ENCODE peak calls at places on chromosomes 11 and 22, in five cellular contexts. W is HFF-Myc, M is GM10248, I is BJ, K is IMR-90. P is an unnamed sample.

GRCh38 chr11:128532571-128533091 is 54.7 kb downstream of the ETS1 start:
- DNase-seq in I (no peak), M (no peak), W (no peak), K (no peak), P (no peak)

GRCh38 chr11:84901986-84902385 is 725.2 kb downstream of the DLG2 start:
- DNase-seq in I (peak), W (no peak), K (peak), M (no peak), P (no peak)

GRCh38 chr22:37363593-37363992 is 63.7 kb downstream of the ELFN2 start:
- DNase-seq in K (no peak), W (no peak), M (no peak), I (no peak), P (no peak)

GRCh38 chr22:37138879-37139561 is 10.7 kb downstream of the IL2RB start:
- DNase-seq in I (no peak), W (no peak), M (no peak), K (no peak), P (no peak)

GRCh38 chr11:315051-315481 is 1.2 kb downstream of the IFITM1 start:
- DNase-seq in I (no peak), W (no peak), K (no peak), M (no peak), P (no peak)

GRCh38 chr11:130180491-130180890 is 20.9 kb downstream of the ST14 start:
- DNase-seq in W (no peak), M (peak), K (peak), I (no peak), P (no peak)

GRCh38 chr11:2777396-2777795 is 77.6 kb upstream of the KCNQ1OT1 start:
- DNase-seq in W (no peak), K (peak), M (no peak), I (no peak), P (no peak)

GRCh38 chr22:36467042-36467810 is 14.2 kb downstream of the TXN2 start:
- DNase-seq in I (no peak), K (peak), W (no peak), M (no peak), P (no peak)

GRCh38 chr11:62142921-62143320 is 19.1 kb downstream of the INCENP start:
- DNase-seq in W (no peak), K (no peak), M (no peak), I (no peak), P (no peak)

GRCh38 chr22:23115369-23115768 is 26.4 kb downstream of the RSPH14 start:
- DNase-seq in M (no peak), I (no peak), K (no peak), W (no peak), P (no peak)

GRCh38 chr11:68505596-68505995 is 45.0 kb downstream of the PPP6R3 start:
- DNase-seq in I (no peak), W (no peak), K (peak), M (no peak), P (no peak)

GRCh38 chr11:77471520-77472234 is 2.2 kb downstream of the PAK1 start:
- DNase-seq in I (no peak), K (no peak), M (no peak), W (no peak), P (peak)

GRCh38 chr11:128914216-128915147 is 23.3 kb downstream of the KCNJ5 start:
- DNase-seq in K (no peak), M (no peak), W (no peak), I (no peak), P (no peak)

GRCh38 chr11:69463181-69463891 is 18.1 kb upstream of the LINC01488 start:
- DNase-seq in M (no peak), I (no peak), K (peak), W (peak), P (no peak)

GRCh38 chr11:28017816-28018215 is 90.1 kb downstream of the KIF18A start:
- DNase-seq in K (peak), M (no peak), I (peak), W (peak), P (no peak)

GRCh38 chr11:7413961-7414728 is 71.2 kb upstream of the OLFML1 start:
- DNase-seq in W (no peak), I (no peak), M (no peak), K (no peak), P (no peak)

GRCh38 chr22:45332001-45332400 is 22.3 kb downstream of the FAM118A start:
- DNase-seq in W (no peak), I (no peak), M (no peak), K (no peak), P (no peak)

GRCh38 chr22:36411589-36412258 is 24.0 kb upstream of the MYH9 start:
- DNase-seq in K (no peak), I (no peak), W (no peak), M (no peak), P (peak)

GRCh38 chr11:75823415-75823814 is 8.4 kb downstream of the UVRAG start:
- DNase-seq in K (no peak), W (no peak), I (no peak), M (no peak), P (no peak)

GRCh38 chr11:12968101-12968500 is 41.0 kb upstream of the RASSF10 start:
- DNase-seq in W (no peak), K (no peak), M (no peak), I (no peak), P (no peak)

GRCh38 chr11:19766206-19766605 is 53.6 kb downstream of the NAV2 start:
- DNase-seq in W (no peak), I (no peak), M (no peak), K (peak), P (no peak)

GRCh38 chr11:116702772-116703360 is 69.9 kb downstream of the BUD13 start:
- DNase-seq in I (no peak), K (no peak), M (no peak), W (no peak), P (no peak)

GRCh38 chr11:1504164-1504563 is 17.6 kb upstream of the MOB2 start:
- DNase-seq in M (no peak), K (no peak), I (no peak), W (no peak), P (no peak)

GRCh38 chr11:69245491-69246345 is 48.2 kb upstream of the MYEOV start:
- DNase-seq in I (no peak), M (no peak), W (no peak), K (no peak), P (no peak)

GRCh38 chr11:44016129-44016528 is 31.7 kb upstream of the ACCSL start:
- DNase-seq in M (no peak), I (no peak), K (peak), W (peak), P (no peak)

GRCh38 chr11:127639916-127640315 is 639.3 kb upstream of the KIRREL3 start:
- DNase-seq in M (no peak), K (peak), W (no peak), I (no peak), P (no peak)

GRCh38 chr11:70540196-70540595 is 141.9 kb downstream of the CTTN start:
- DNase-seq in W (no peak), K (no peak), I (no peak), M (no peak), P (no peak)

GRCh38 chr11:75141166-75141565 is 9.7 kb upstream of the SLCO2B1 start:
- DNase-seq in W (no peak), M (no peak), I (no peak), K (no peak), P (no peak)

GRCh38 chr11:100929377-100929776 is 200.2 kb downstream of the PGR start:
- DNase-seq in M (peak), W (no peak), I (no peak), K (peak), P (no peak)

GRCh38 chr11:134469627-134470026 is 57.6 kb upstream of the B3GAT1 start:
- DNase-seq in I (no peak), M (no peak), K (no peak), W (no peak), P (no peak)

DNA sequence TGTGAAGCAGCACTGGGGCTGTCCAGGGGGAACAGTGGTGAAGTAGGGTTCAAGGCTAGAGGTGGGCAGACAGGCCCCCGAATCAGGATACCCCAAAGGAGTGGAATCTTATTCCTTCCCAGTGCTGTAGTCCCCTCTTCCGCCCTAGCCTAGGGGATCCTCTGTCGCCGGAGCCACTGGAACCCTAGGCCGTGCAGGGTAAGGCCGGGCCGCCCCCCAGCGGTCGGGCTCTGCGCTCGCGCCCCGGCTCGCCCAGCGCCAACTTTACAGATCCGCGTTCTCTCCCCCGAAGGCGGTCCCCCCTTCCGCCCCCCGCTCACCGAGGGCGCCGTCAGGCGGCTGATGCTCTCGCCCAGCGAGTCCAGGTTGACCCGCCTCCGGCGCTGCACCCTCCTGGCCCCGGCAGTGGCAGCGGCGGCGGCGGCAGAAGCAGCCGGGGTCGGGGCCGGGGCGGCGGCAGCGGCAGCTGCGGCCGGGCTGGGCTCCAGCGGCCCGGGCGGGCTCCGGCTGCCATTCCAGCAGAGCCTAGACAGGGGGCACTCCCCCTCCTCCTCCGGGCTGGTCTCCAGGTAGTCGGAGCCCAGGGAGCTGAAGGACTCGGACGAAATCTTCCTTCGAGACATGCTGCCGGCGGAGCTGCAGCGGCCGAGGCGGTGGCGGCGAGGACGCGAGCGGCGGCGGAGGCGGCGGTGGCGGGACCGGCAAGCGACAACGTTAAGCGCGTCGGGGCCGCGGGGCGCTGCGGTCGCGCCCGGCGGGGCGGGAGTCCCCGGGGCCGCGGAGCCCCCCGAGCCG is 646 bp downstream of the GUCY1A2 start:
- DNase-seq in M (peak), K (no peak), I (no peak), W (no peak), P (no peak)
- TF ChIP-seq CTCF in M (peak), K (peak), I (peak), W (peak), P (no peak)

GRCh38 chr11:124983674-124984511 is 29.9 kb downstream of the CCDC15 start:
- DNase-seq in M (peak), K (no peak), I (no peak), W (no peak), P (no peak)
- TF ChIP-seq CTCF in M (no peak), K (no peak), I (no peak), W (no peak), P (no peak)

GRCh38 chr11:104338186-104338585 is 174.2 kb upstream of the PDGFD start:
- DNase-seq in K (peak), W (no peak), I (no peak), M (no peak), P (no peak)

GRCh38 chr11:104337273-104337672 is 173.3 kb upstream of the PDGFD start:
- DNase-seq in K (no peak), W (no peak), M (no peak), I (no peak), P (no peak)

GRCh38 chr11:104329043-104329442 is 165.1 kb upstream of the PDGFD start:
- DNase-seq in W (no peak), K (no peak), M (no peak), I (no peak), P (no peak)

GRCh38 chr11:104332110-104332509 is 168.2 kb upstream of the PDGFD start:
- DNase-seq in W (no peak), I (no peak), M (no peak), K (no peak), P (no peak)

GRCh38 chr11:104333977-104334376 is 170.0 kb upstream of the PDGFD start:
- DNase-seq in I (no peak), M (no peak), W (no peak), K (no peak), P (no peak)
- TF ChIP-seq CTCF in I (peak), M (no peak), W (peak), K (peak), P (no peak)

DNA sequence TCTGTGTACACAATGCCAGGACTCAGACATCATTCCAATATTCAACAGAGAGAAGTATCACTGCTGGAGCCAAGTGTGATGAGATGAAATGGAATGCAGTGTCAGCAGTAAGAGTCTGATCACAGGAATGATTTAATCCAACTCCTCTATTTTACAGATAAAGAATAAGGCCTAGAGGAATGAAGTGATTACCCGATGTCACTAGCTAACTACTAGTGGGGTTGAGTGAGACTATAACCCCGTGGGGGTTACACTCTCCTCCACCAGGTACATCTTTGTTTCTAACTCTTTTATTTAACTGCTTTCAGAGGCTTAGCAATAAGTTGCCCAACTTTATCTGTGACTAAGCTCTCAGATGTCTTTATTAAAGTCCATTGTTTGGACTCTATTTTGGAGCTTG is 94.2 kb upstream of the FAT3 start:
- DNase-seq in K (peak), I (peak), M (no peak), W (no peak), P (no peak)
- TF ChIP-seq CTCF in K (no peak), I (no peak), M (no peak), W (no peak), P (no peak)